ENCODE peak calls at places on chromosomes 6 and 20, in seven cellular contexts. F, P, V, X, O, Y and J are unnamed samples.

GRCh38 chr6:149246691-149247384 is 70.7 kb upstream of the TAB2 start:
- DNase-seq in F (no peak), P (no peak), V (no peak), X (no peak), O (no peak), Y (no peak), J (no peak)

GRCh38 chr6:151651639-151652038 is 155.8 kb upstream of the ESR1 start:
- DNase-seq in F (no peak), P (no peak), V (no peak), X (no peak), O (no peak), Y (no peak), J (no peak)

GRCh38 chr6:74899416-74899815 is 306.4 kb downstream of the COL12A1 start:
- DNase-seq in F (peak; percentile 68), P (no peak), V (no peak), X (no peak), O (no peak), Y (no peak), J (no peak)

GRCh38 chr6:161631676-161632194 is 357.9 kb upstream of the AGPAT4 start:
- DNase-seq in F (no peak), P (no peak), V (no peak), X (no peak), O (no peak), Y (no peak), J (no peak)

GRCh38 chr6:149855741-149856140 is 8.4 kb downstream of the LRP11 start:
- DNase-seq in F (peak; percentile 47), P (no peak), V (peak; percentile 44), X (no peak), O (no peak), Y (no peak), J (no peak)

GRCh38 chr6:44037847-44038542 is 89.3 kb downstream of the MRPL14 start:
- DNase-seq in F (no peak), P (no peak), V (no peak), X (no peak), O (no peak), Y (peak; percentile 16), J (no peak)

GRCh38 chr6:34661379-34661778 is 35.2 kb downstream of the ILRUN start:
- DNase-seq in F (no peak), P (no peak), V (no peak), X (no peak), O (no peak), Y (no peak), J (no peak)

GRCh38 chr6:72348926-72349325 is 272.9 kb upstream of the KCNQ5 start:
- DNase-seq in F (peak; percentile 29), P (no peak), V (no peak), X (no peak), O (no peak), Y (no peak), J (no peak)

GRCh38 chr6:142355481-142356174 is 53.8 kb downstream of the ADGRG6 start:
- DNase-seq in F (no peak), P (no peak), V (no peak), X (no peak), O (no peak), Y (no peak), J (no peak)

GRCh38 chr6:45988635-45989034 is 27.0 kb downstream of the CLIC5 start:
- DNase-seq in F (no peak), P (no peak), V (no peak), X (no peak), O (peak; percentile 5), Y (no peak), J (no peak)

GRCh38 chr6:43496370-43497128 is 13.6 kb downstream of the LRRC73 start:
- DNase-seq in F (no peak), P (no peak), V (peak; percentile 82), X (peak; percentile 90), O (peak; percentile 65), Y (no peak), J (peak; percentile 53)

GRCh38 chr6:138971601-138972000 is 16.5 kb downstream of the REPS1 start:
- DNase-seq in F (no peak), P (no peak), V (no peak), X (no peak), O (no peak), Y (no peak), J (peak; percentile 12)

GRCh38 chr20:59560588-59561227 is 43.6 kb upstream of the PHACTR3 start:
- DNase-seq in F (peak; percentile 42), P (no peak), V (no peak), X (no peak), O (no peak), Y (no peak), J (no peak)

GRCh38 chr20:50715694-50716093 is 15.7 kb upstream of the PARD6B start:
- DNase-seq in F (peak; percentile 59), P (no peak), V (no peak), X (no peak), O (no peak), Y (no peak), J (no peak)

GRCh38 chr20:50716518-50716917 is 14.9 kb upstream of the PARD6B start:
- DNase-seq in F (no peak), P (no peak), V (no peak), X (no peak), O (no peak), Y (no peak), J (no peak)

GRCh38 chr20:50711113-50711825 is 19.9 kb upstream of the RIPOR3 start:
- DNase-seq in F (peak; percentile 58), P (no peak), V (no peak), X (no peak), O (no peak), Y (no peak), J (no peak)

GRCh38 chr20:50712771-50713676 is 18.4 kb upstream of the PARD6B start:
- DNase-seq in F (no peak), P (no peak), V (no peak), X (no peak), O (no peak), Y (no peak), J (no peak)

DNA sequence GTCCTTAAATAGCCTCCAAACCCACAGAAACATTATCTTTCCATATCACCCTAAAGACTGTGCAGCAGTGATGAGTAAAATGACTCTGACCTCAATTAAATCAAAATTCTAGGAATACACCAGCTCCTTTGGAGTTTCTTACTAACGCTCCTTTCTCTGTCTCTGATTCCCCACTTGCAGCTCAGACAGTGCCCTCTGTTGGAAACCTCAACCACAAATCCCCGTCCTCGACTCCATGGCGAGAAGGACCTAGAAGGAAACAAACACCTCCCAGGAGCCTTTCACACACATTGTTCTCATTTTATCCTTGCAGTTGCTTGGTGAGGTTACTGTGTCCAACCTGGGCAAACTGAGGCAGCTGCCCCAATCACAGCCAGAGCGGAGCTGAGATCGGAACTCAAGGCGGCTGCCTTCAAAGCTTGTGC is 17.7 kb upstream of the PARD6B start:
- DNase-seq in F (peak; percentile 39), P (no peak), V (no peak), X (no peak), O (peak; percentile 39), Y (no peak), J (no peak)
- TF ChIP-seq CTCF in F (peak; percentile 59), P (peak; percentile 13), V (no peak), X (no peak), O (peak; percentile 71), Y (peak; percentile 54), J (peak; percentile 60)

GRCh38 chr6:91082311-91082803 is 495.5 kb upstream of the MAP3K7 start:
- DNase-seq in F (peak; percentile 19), P (no peak), V (no peak), X (no peak), O (no peak), Y (no peak), J (no peak)

GRCh38 chr6:91083226-91083625 is 496.4 kb upstream of the MAP3K7 start:
- DNase-seq in F (no peak), P (no peak), V (no peak), X (no peak), O (no peak), Y (no peak), J (no peak)

GRCh38 chr6:91081452-91082067 is 494.7 kb upstream of the MAP3K7 start:
- DNase-seq in F (peak; percentile 59), P (no peak), V (peak; percentile 27), X (no peak), O (peak; percentile 69), Y (no peak), J (peak; percentile 8)

GRCh38 chr6:91079939-91080338 is 493.1 kb upstream of the MAP3K7 start:
- DNase-seq in F (no peak), P (no peak), V (no peak), X (no peak), O (no peak), Y (no peak), J (peak; percentile 10)
- H3K27me3 ChIP-seq in F (no peaks in the 10 kb centered on the region), P (no peaks in the 10 kb centered on the region), V (no peaks in the 10 kb centered on the region), X (no peaks in the 10 kb centered on the region), O (no peaks in the 10 kb centered on the region), Y (no peaks in the 10 kb centered on the region), J (no peaks in the 10 kb centered on the region)

DNA sequence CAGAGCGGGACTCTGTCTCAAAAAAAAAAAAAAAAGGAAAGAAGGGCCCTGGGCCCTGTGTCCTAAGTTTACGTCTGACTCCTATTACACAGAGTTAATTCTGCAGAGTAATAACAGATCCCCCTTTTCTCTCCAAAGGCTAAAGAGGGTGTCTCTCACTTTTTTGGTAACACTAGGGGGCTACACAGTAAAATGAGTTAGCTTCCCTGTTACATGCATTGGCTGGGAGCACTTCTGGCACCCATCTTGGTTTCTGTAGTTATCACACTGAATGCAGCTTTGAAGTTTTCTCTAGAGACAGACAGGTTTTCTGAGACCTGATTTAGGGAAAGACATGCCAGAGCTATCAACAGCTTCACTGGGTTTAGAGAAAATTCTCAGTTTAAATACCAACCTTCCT is 29.2 kb downstream of the RNF8 start:
- DNase-seq in F (no peak), P (no peak), V (no peak), X (no peak), O (no peak), Y (no peak), J (no peak)
- H3K36me3 ChIP-seq in F (peaks cover 23% of the 10 kb centered on the region), P (no peaks in the 10 kb centered on the region), V (no peaks in the 10 kb centered on the region), X (no peaks in the 10 kb centered on the region), O (peaks cover 10% of the 10 kb centered on the region), Y (peaks cover 16% of the 10 kb centered on the region), J (peaks cover 7% of the 10 kb centered on the region)

GRCh38 chr6:20212392-20213111 is at the start of gene MBOAT1:
- DNase-seq in F (peak; percentile 93), P (peak; percentile 93), V (peak; percentile 89), X (peak; percentile 79), O (peak; percentile 94), Y (peak; percentile 96), J (peak; percentile 71)
- TF ChIP-seq CTCF in F (no peak), P (no peak), V (peak; percentile 7), X (no peak), O (no peak), Y (peak; percentile 31), J (no peak)

DNA sequence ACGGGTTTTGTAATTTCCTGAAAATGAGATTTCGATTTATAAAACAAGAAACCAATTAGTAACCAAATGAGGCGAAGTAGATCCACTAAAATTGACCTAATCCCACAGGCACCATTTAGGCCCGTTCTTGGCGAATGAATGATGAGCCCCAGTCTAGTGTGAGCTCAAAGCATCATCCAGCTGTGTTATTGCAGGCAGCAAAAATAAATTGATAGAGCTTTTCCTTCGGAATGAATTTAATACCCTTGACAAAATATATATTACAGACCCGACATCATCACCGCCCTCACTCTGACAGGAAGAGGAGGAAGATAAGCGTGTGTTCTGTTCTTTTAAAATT is 7.9 kb downstream of the SIM1 start:
- DNase-seq in F (no peak), P (no peak), V (no peak), X (no peak), O (no peak), Y (no peak), J (no peak)
- H3K27me3 ChIP-seq in F (no peaks in the 10 kb centered on the region), P (peaks cover 90% of the 10 kb centered on the region), V (peaks cover 59% of the 10 kb centered on the region), X (peaks cover 100% of the 10 kb centered on the region), O (peaks cover 100% of the 10 kb centered on the region), Y (peaks cover 38% of the 10 kb centered on the region), J (peaks cover 100% of the 10 kb centered on the region)